ENCODE peak calls at places on chromosome 6, in ten cellular contexts. One of them, this sample, is unnamed.

GRCh38 chr6:134240664-134241431 is 77.1 kb downstream of the SGK1 start:
- DNase-seq in activated CD4-positive, alpha-beta T cell treated with anti-CD3 and anti-CD28 coated beads for 24 hours: peak
- DNase-seq in stimulated activated CD4-positive, alpha-beta T cell treated with anti-CD3 and anti-CD28 coated beads, Interleukin-12 subunit alpha, Interleukin-12 subunit beta, amount 100 ng/mL, for 4 hours: peak
- DNase-seq in NCI-H460: no peak
- DNase-seq in mesenchymal stem cell: no peak
- DNase-seq in kidney epithelial cell: no peak
- DNase-seq in amygdala: no peak
- DNase-seq in glutamatergic neuron: no peak
- DNase-seq in GM13976: no peak
- DNase-seq in esophagus squamous epithelium: peak
- DNase-seq in this sample: peak

GRCh38 chr6:3752538-3753227 is 1.2 kb upstream of the PXDC1 start:
- DNase-seq in amygdala: no peak
- DNase-seq in glutamatergic neuron: no peak
- DNase-seq in kidney epithelial cell: no peak
- DNase-seq in activated CD4-positive, alpha-beta T cell treated with anti-CD3 and anti-CD28 coated beads for 24 hours: no peak
- DNase-seq in esophagus squamous epithelium: no peak
- DNase-seq in NCI-H460: no peak
- DNase-seq in GM13976: no peak
- DNase-seq in mesenchymal stem cell: no peak
- DNase-seq in stimulated activated CD4-positive, alpha-beta T cell treated with anti-CD3 and anti-CD28 coated beads, Interleukin-12 subunit alpha, Interleukin-12 subunit beta, amount 100 ng/mL, for 4 hours: no peak
- DNase-seq in this sample: no peak

GRCh38 chr6:7052441-7052936 is 55.3 kb upstream of the RREB1 start:
- DNase-seq in activated CD4-positive, alpha-beta T cell treated with anti-CD3 and anti-CD28 coated beads for 24 hours: no peak
- DNase-seq in esophagus squamous epithelium: no peak
- DNase-seq in stimulated activated CD4-positive, alpha-beta T cell treated with anti-CD3 and anti-CD28 coated beads, Interleukin-12 subunit alpha, Interleukin-12 subunit beta, amount 100 ng/mL, for 4 hours: peak
- DNase-seq in kidney epithelial cell: peak
- DNase-seq in GM13976: peak
- DNase-seq in mesenchymal stem cell: peak
- DNase-seq in amygdala: no peak
- DNase-seq in glutamatergic neuron: peak
- DNase-seq in NCI-H460: no peak
- DNase-seq in this sample: peak

GRCh38 chr6:42138630-42139619 is 3.5 kb downstream of the C6orf132 start:
- DNase-seq in amygdala: no peak
- DNase-seq in mesenchymal stem cell: peak
- DNase-seq in glutamatergic neuron: no peak
- DNase-seq in NCI-H460: no peak
- DNase-seq in activated CD4-positive, alpha-beta T cell treated with anti-CD3 and anti-CD28 coated beads for 24 hours: no peak
- DNase-seq in kidney epithelial cell: no peak
- DNase-seq in stimulated activated CD4-positive, alpha-beta T cell treated with anti-CD3 and anti-CD28 coated beads, Interleukin-12 subunit alpha, Interleukin-12 subunit beta, amount 100 ng/mL, for 4 hours: no peak
- DNase-seq in esophagus squamous epithelium: no peak
- DNase-seq in GM13976: no peak
- DNase-seq in this sample: no peak

GRCh38 chr6:170164271-170164900 is 126.5 kb downstream of the DLL1 start:
- DNase-seq in NCI-H460: no peak
- DNase-seq in kidney epithelial cell: no peak
- DNase-seq in mesenchymal stem cell: no peak
- DNase-seq in GM13976: no peak
- DNase-seq in esophagus squamous epithelium: no peak
- DNase-seq in activated CD4-positive, alpha-beta T cell treated with anti-CD3 and anti-CD28 coated beads for 24 hours: no peak
- DNase-seq in stimulated activated CD4-positive, alpha-beta T cell treated with anti-CD3 and anti-CD28 coated beads, Interleukin-12 subunit alpha, Interleukin-12 subunit beta, amount 100 ng/mL, for 4 hours: no peak
- DNase-seq in glutamatergic neuron: no peak
- DNase-seq in amygdala: no peak
- DNase-seq in this sample: no peak

GRCh38 chr6:169791721-169792131 is 40.3 kb downstream of the ERMARD start:
- DNase-seq in stimulated activated CD4-positive, alpha-beta T cell treated with anti-CD3 and anti-CD28 coated beads, Interleukin-12 subunit alpha, Interleukin-12 subunit beta, amount 100 ng/mL, for 4 hours: no peak
- DNase-seq in mesenchymal stem cell: no peak
- DNase-seq in kidney epithelial cell: no peak
- DNase-seq in NCI-H460: no peak
- DNase-seq in glutamatergic neuron: no peak
- DNase-seq in esophagus squamous epithelium: no peak
- DNase-seq in GM13976: no peak
- DNase-seq in amygdala: no peak
- DNase-seq in activated CD4-positive, alpha-beta T cell treated with anti-CD3 and anti-CD28 coated beads for 24 hours: no peak
- DNase-seq in this sample: no peak

GRCh38 chr6:136696238-136696637 is 96.0 kb downstream of the MAP3K5 start:
- DNase-seq in activated CD4-positive, alpha-beta T cell treated with anti-CD3 and anti-CD28 coated beads for 24 hours: no peak
- DNase-seq in GM13976: no peak
- DNase-seq in amygdala: no peak
- DNase-seq in esophagus squamous epithelium: no peak
- DNase-seq in glutamatergic neuron: no peak
- DNase-seq in kidney epithelial cell: no peak
- DNase-seq in NCI-H460: no peak
- DNase-seq in stimulated activated CD4-positive, alpha-beta T cell treated with anti-CD3 and anti-CD28 coated beads, Interleukin-12 subunit alpha, Interleukin-12 subunit beta, amount 100 ng/mL, for 4 hours: no peak
- DNase-seq in mesenchymal stem cell: peak
- DNase-seq in this sample: no peak

GRCh38 chr6:81895511-81896185 is 143.2 kb upstream of the TENT5A start:
- DNase-seq in amygdala: no peak
- DNase-seq in GM13976: no peak
- DNase-seq in stimulated activated CD4-positive, alpha-beta T cell treated with anti-CD3 and anti-CD28 coated beads, Interleukin-12 subunit alpha, Interleukin-12 subunit beta, amount 100 ng/mL, for 4 hours: no peak
- DNase-seq in glutamatergic neuron: no peak
- DNase-seq in kidney epithelial cell: peak
- DNase-seq in mesenchymal stem cell: peak
- DNase-seq in NCI-H460: no peak
- DNase-seq in activated CD4-positive, alpha-beta T cell treated with anti-CD3 and anti-CD28 coated beads for 24 hours: no peak
- DNase-seq in esophagus squamous epithelium: no peak
- DNase-seq in this sample: no peak

GRCh38 chr6:108961077-108961476 is 112.9 kb downstream of the ARMC2 start:
- DNase-seq in stimulated activated CD4-positive, alpha-beta T cell treated with anti-CD3 and anti-CD28 coated beads, Interleukin-12 subunit alpha, Interleukin-12 subunit beta, amount 100 ng/mL, for 4 hours: no peak
- DNase-seq in kidney epithelial cell: no peak
- DNase-seq in glutamatergic neuron: no peak
- DNase-seq in activated CD4-positive, alpha-beta T cell treated with anti-CD3 and anti-CD28 coated beads for 24 hours: no peak
- DNase-seq in mesenchymal stem cell: no peak
- DNase-seq in NCI-H460: no peak
- DNase-seq in amygdala: no peak
- DNase-seq in esophagus squamous epithelium: no peak
- DNase-seq in GM13976: no peak
- DNase-seq in this sample: no peak

GRCh38 chr6:87241304-87241703 is 81.1 kb upstream of the SMIM8 start:
- DNase-seq in stimulated activated CD4-positive, alpha-beta T cell treated with anti-CD3 and anti-CD28 coated beads, Interleukin-12 subunit alpha, Interleukin-12 subunit beta, amount 100 ng/mL, for 4 hours: no peak
- DNase-seq in activated CD4-positive, alpha-beta T cell treated with anti-CD3 and anti-CD28 coated beads for 24 hours: no peak
- DNase-seq in esophagus squamous epithelium: no peak
- DNase-seq in mesenchymal stem cell: no peak
- DNase-seq in amygdala: no peak
- DNase-seq in NCI-H460: no peak
- DNase-seq in glutamatergic neuron: no peak
- DNase-seq in GM13976: no peak
- DNase-seq in kidney epithelial cell: no peak
- DNase-seq in this sample: no peak

GRCh38 chr6:125835221-125835744 is 44.5 kb downstream of the NCOA7 start:
- DNase-seq in GM13976: no peak
- DNase-seq in NCI-H460: no peak
- DNase-seq in activated CD4-positive, alpha-beta T cell treated with anti-CD3 and anti-CD28 coated beads for 24 hours: no peak
- DNase-seq in mesenchymal stem cell: peak
- DNase-seq in stimulated activated CD4-positive, alpha-beta T cell treated with anti-CD3 and anti-CD28 coated beads, Interleukin-12 subunit alpha, Interleukin-12 subunit beta, amount 100 ng/mL, for 4 hours: no peak
- DNase-seq in glutamatergic neuron: no peak
- DNase-seq in kidney epithelial cell: no peak
- DNase-seq in amygdala: no peak
- DNase-seq in esophagus squamous epithelium: no peak
- DNase-seq in this sample: no peak

GRCh38 chr6:63066053-63066704 is 145.1 kb upstream of the FKBP1C start:
- DNase-seq in glutamatergic neuron: no peak
- DNase-seq in amygdala: no peak
- DNase-seq in GM13976: peak
- DNase-seq in stimulated activated CD4-positive, alpha-beta T cell treated with anti-CD3 and anti-CD28 coated beads, Interleukin-12 subunit alpha, Interleukin-12 subunit beta, amount 100 ng/mL, for 4 hours: no peak
- DNase-seq in esophagus squamous epithelium: no peak
- DNase-seq in kidney epithelial cell: no peak
- DNase-seq in mesenchymal stem cell: peak
- DNase-seq in activated CD4-positive, alpha-beta T cell treated with anti-CD3 and anti-CD28 coated beads for 24 hours: no peak
- DNase-seq in NCI-H460: peak
- DNase-seq in this sample: no peak

GRCh38 chr6:30092852-30093543 is 17.4 kb upstream of the RNF39 start:
- DNase-seq in stimulated activated CD4-positive, alpha-beta T cell treated with anti-CD3 and anti-CD28 coated beads, Interleukin-12 subunit alpha, Interleukin-12 subunit beta, amount 100 ng/mL, for 4 hours: no peak
- DNase-seq in glutamatergic neuron: no peak
- DNase-seq in activated CD4-positive, alpha-beta T cell treated with anti-CD3 and anti-CD28 coated beads for 24 hours: no peak
- DNase-seq in GM13976: no peak
- DNase-seq in NCI-H460: no peak
- DNase-seq in kidney epithelial cell: no peak
- DNase-seq in esophagus squamous epithelium: no peak
- DNase-seq in mesenchymal stem cell: no peak
- DNase-seq in amygdala: no peak
- DNase-seq in this sample: no peak

GRCh38 chr6:39880521-39881048 is 53.7 kb downstream of the MOCS1 start:
- DNase-seq in kidney epithelial cell: no peak
- DNase-seq in glutamatergic neuron: no peak
- DNase-seq in NCI-H460: no peak
- DNase-seq in esophagus squamous epithelium: no peak
- DNase-seq in stimulated activated CD4-positive, alpha-beta T cell treated with anti-CD3 and anti-CD28 coated beads, Interleukin-12 subunit alpha, Interleukin-12 subunit beta, amount 100 ng/mL, for 4 hours: no peak
- DNase-seq in GM13976: no peak
- DNase-seq in amygdala: no peak
- DNase-seq in mesenchymal stem cell: no peak
- DNase-seq in activated CD4-positive, alpha-beta T cell treated with anti-CD3 and anti-CD28 coated beads for 24 hours: no peak
- DNase-seq in this sample: no peak

GRCh38 chr6:27295301-27296079 is 16.6 kb downstream of the POM121L2 start:
- DNase-seq in amygdala: no peak
- DNase-seq in mesenchymal stem cell: peak
- DNase-seq in glutamatergic neuron: no peak
- DNase-seq in kidney epithelial cell: no peak
- DNase-seq in activated CD4-positive, alpha-beta T cell treated with anti-CD3 and anti-CD28 coated beads for 24 hours: no peak
- DNase-seq in esophagus squamous epithelium: no peak
- DNase-seq in GM13976: no peak
- DNase-seq in NCI-H460: peak
- DNase-seq in stimulated activated CD4-positive, alpha-beta T cell treated with anti-CD3 and anti-CD28 coated beads, Interleukin-12 subunit alpha, Interleukin-12 subunit beta, amount 100 ng/mL, for 4 hours: no peak
- DNase-seq in this sample: no peak

GRCh38 chr6:138241893-138242292 is 23.6 kb upstream of the PBOV1 start:
- DNase-seq in amygdala: no peak
- DNase-seq in NCI-H460: no peak
- DNase-seq in esophagus squamous epithelium: no peak
- DNase-seq in glutamatergic neuron: no peak
- DNase-seq in mesenchymal stem cell: no peak
- DNase-seq in GM13976: no peak
- DNase-seq in activated CD4-positive, alpha-beta T cell treated with anti-CD3 and anti-CD28 coated beads for 24 hours: no peak
- DNase-seq in stimulated activated CD4-positive, alpha-beta T cell treated with anti-CD3 and anti-CD28 coated beads, Interleukin-12 subunit alpha, Interleukin-12 subunit beta, amount 100 ng/mL, for 4 hours: no peak
- DNase-seq in kidney epithelial cell: no peak
- DNase-seq in this sample: no peak

GRCh38 chr6:118297821-118298220 is 250.3 kb upstream of the PLN start:
- DNase-seq in glutamatergic neuron: no peak
- DNase-seq in amygdala: no peak
- DNase-seq in stimulated activated CD4-positive, alpha-beta T cell treated with anti-CD3 and anti-CD28 coated beads, Interleukin-12 subunit alpha, Interleukin-12 subunit beta, amount 100 ng/mL, for 4 hours: no peak
- DNase-seq in GM13976: no peak
- DNase-seq in activated CD4-positive, alpha-beta T cell treated with anti-CD3 and anti-CD28 coated beads for 24 hours: no peak
- DNase-seq in NCI-H460: no peak
- DNase-seq in kidney epithelial cell: no peak
- DNase-seq in esophagus squamous epithelium: no peak
- DNase-seq in mesenchymal stem cell: no peak
- DNase-seq in this sample: no peak

GRCh38 chr6:72787521-72788031 is 165.7 kb downstream of the KCNQ5 start:
- DNase-seq in kidney epithelial cell: peak
- DNase-seq in mesenchymal stem cell: peak
- DNase-seq in glutamatergic neuron: no peak
- DNase-seq in esophagus squamous epithelium: no peak
- DNase-seq in GM13976: no peak
- DNase-seq in amygdala: no peak
- DNase-seq in activated CD4-positive, alpha-beta T cell treated with anti-CD3 and anti-CD28 coated beads for 24 hours: no peak
- DNase-seq in stimulated activated CD4-positive, alpha-beta T cell treated with anti-CD3 and anti-CD28 coated beads, Interleukin-12 subunit alpha, Interleukin-12 subunit beta, amount 100 ng/mL, for 4 hours: no peak
- DNase-seq in NCI-H460: no peak
- DNase-seq in this sample: no peak

GRCh38 chr6:140915001-140915950 is 1217.4 kb upstream of the GJE1 start:
- DNase-seq in glutamatergic neuron: no peak
- DNase-seq in GM13976: no peak
- DNase-seq in stimulated activated CD4-positive, alpha-beta T cell treated with anti-CD3 and anti-CD28 coated beads, Interleukin-12 subunit alpha, Interleukin-12 subunit beta, amount 100 ng/mL, for 4 hours: no peak
- DNase-seq in amygdala: no peak
- DNase-seq in activated CD4-positive, alpha-beta T cell treated with anti-CD3 and anti-CD28 coated beads for 24 hours: no peak
- DNase-seq in esophagus squamous epithelium: no peak
- DNase-seq in NCI-H460: no peak
- DNase-seq in kidney epithelial cell: no peak
- DNase-seq in mesenchymal stem cell: no peak
- DNase-seq in this sample: no peak

GRCh38 chr6:38387994-38388393 is 251.7 kb downstream of the BTBD9 start:
- DNase-seq in activated CD4-positive, alpha-beta T cell treated with anti-CD3 and anti-CD28 coated beads for 24 hours: no peak
- DNase-seq in esophagus squamous epithelium: no peak
- DNase-seq in glutamatergic neuron: no peak
- DNase-seq in kidney epithelial cell: no peak
- DNase-seq in amygdala: no peak
- DNase-seq in stimulated activated CD4-positive, alpha-beta T cell treated with anti-CD3 and anti-CD28 coated beads, Interleukin-12 subunit alpha, Interleukin-12 subunit beta, amount 100 ng/mL, for 4 hours: no peak
- DNase-seq in GM13976: no peak
- DNase-seq in NCI-H460: no peak
- DNase-seq in mesenchymal stem cell: no peak
- DNase-seq in this sample: no peak

GRCh38 chr6:217048-217659 is 75.1 kb upstream of the DUSP22 start:
- DNase-seq in mesenchymal stem cell: no peak
- DNase-seq in esophagus squamous epithelium: no peak
- DNase-seq in activated CD4-positive, alpha-beta T cell treated with anti-CD3 and anti-CD28 coated beads for 24 hours: peak
- DNase-seq in amygdala: no peak
- DNase-seq in GM13976: no peak
- DNase-seq in kidney epithelial cell: no peak
- DNase-seq in NCI-H460: no peak
- DNase-seq in stimulated activated CD4-positive, alpha-beta T cell treated with anti-CD3 and anti-CD28 coated beads, Interleukin-12 subunit alpha, Interleukin-12 subunit beta, amount 100 ng/mL, for 4 hours: peak
- DNase-seq in glutamatergic neuron: peak
- DNase-seq in this sample: no peak

GRCh38 chr6:26202201-26202611 is 115.0 kb downstream of the HFE start:
- DNase-seq in kidney epithelial cell: no peak
- DNase-seq in mesenchymal stem cell: no peak
- DNase-seq in esophagus squamous epithelium: no peak
- DNase-seq in NCI-H460: no peak
- DNase-seq in amygdala: no peak
- DNase-seq in glutamatergic neuron: no peak
- DNase-seq in activated CD4-positive, alpha-beta T cell treated with anti-CD3 and anti-CD28 coated beads for 24 hours: no peak
- DNase-seq in stimulated activated CD4-positive, alpha-beta T cell treated with anti-CD3 and anti-CD28 coated beads, Interleukin-12 subunit alpha, Interleukin-12 subunit beta, amount 100 ng/mL, for 4 hours: no peak
- DNase-seq in GM13976: no peak
- DNase-seq in this sample: no peak

GRCh38 chr6:33384581-33385020 is 7.0 kb upstream of the KIFC1 start:
- DNase-seq in glutamatergic neuron: peak
- DNase-seq in GM13976: no peak
- DNase-seq in amygdala: no peak
- DNase-seq in activated CD4-positive, alpha-beta T cell treated with anti-CD3 and anti-CD28 coated beads for 24 hours: no peak
- DNase-seq in stimulated activated CD4-positive, alpha-beta T cell treated with anti-CD3 and anti-CD28 coated beads, Interleukin-12 subunit alpha, Interleukin-12 subunit beta, amount 100 ng/mL, for 4 hours: no peak
- DNase-seq in esophagus squamous epithelium: no peak
- DNase-seq in mesenchymal stem cell: peak
- DNase-seq in kidney epithelial cell: no peak
- DNase-seq in NCI-H460: peak
- DNase-seq in this sample: no peak

GRCh38 chr6:125753218-125753936 is 3.9 kb downstream of the HEY2 start:
- DNase-seq in activated CD4-positive, alpha-beta T cell treated with anti-CD3 and anti-CD28 coated beads for 24 hours: no peak
- DNase-seq in esophagus squamous epithelium: no peak
- DNase-seq in mesenchymal stem cell: peak
- DNase-seq in NCI-H460: no peak
- DNase-seq in amygdala: no peak
- DNase-seq in glutamatergic neuron: no peak
- DNase-seq in kidney epithelial cell: no peak
- DNase-seq in stimulated activated CD4-positive, alpha-beta T cell treated with anti-CD3 and anti-CD28 coated beads, Interleukin-12 subunit alpha, Interleukin-12 subunit beta, amount 100 ng/mL, for 4 hours: no peak
- DNase-seq in GM13976: no peak
- DNase-seq in this sample: no peak

GRCh38 chr6:122049341-122049740 is 350.1 kb upstream of the HSF2 start:
- DNase-seq in GM13976: no peak
- DNase-seq in kidney epithelial cell: no peak
- DNase-seq in NCI-H460: no peak
- DNase-seq in mesenchymal stem cell: peak
- DNase-seq in amygdala: no peak
- DNase-seq in stimulated activated CD4-positive, alpha-beta T cell treated with anti-CD3 and anti-CD28 coated beads, Interleukin-12 subunit alpha, Interleukin-12 subunit beta, amount 100 ng/mL, for 4 hours: no peak
- DNase-seq in esophagus squamous epithelium: no peak
- DNase-seq in activated CD4-positive, alpha-beta T cell treated with anti-CD3 and anti-CD28 coated beads for 24 hours: no peak
- DNase-seq in glutamatergic neuron: no peak
- DNase-seq in this sample: peak

GRCh38 chr6:155412335-155412734 is 43.3 kb downstream of the NOX3 start:
- DNase-seq in GM13976: no peak
- DNase-seq in NCI-H460: no peak
- DNase-seq in kidney epithelial cell: no peak
- DNase-seq in esophagus squamous epithelium: no peak
- DNase-seq in glutamatergic neuron: no peak
- DNase-seq in mesenchymal stem cell: peak
- DNase-seq in stimulated activated CD4-positive, alpha-beta T cell treated with anti-CD3 and anti-CD28 coated beads, Interleukin-12 subunit alpha, Interleukin-12 subunit beta, amount 100 ng/mL, for 4 hours: no peak
- DNase-seq in amygdala: no peak
- DNase-seq in activated CD4-positive, alpha-beta T cell treated with anti-CD3 and anti-CD28 coated beads for 24 hours: no peak
- DNase-seq in this sample: no peak

GRCh38 chr6:90149280-90149679 is 147.4 kb downstream of the BACH2 start:
- DNase-seq in activated CD4-positive, alpha-beta T cell treated with anti-CD3 and anti-CD28 coated beads for 24 hours: no peak
- DNase-seq in kidney epithelial cell: no peak
- DNase-seq in amygdala: no peak
- DNase-seq in esophagus squamous epithelium: no peak
- DNase-seq in NCI-H460: no peak
- DNase-seq in stimulated activated CD4-positive, alpha-beta T cell treated with anti-CD3 and anti-CD28 coated beads, Interleukin-12 subunit alpha, Interleukin-12 subunit beta, amount 100 ng/mL, for 4 hours: no peak
- DNase-seq in GM13976: no peak
- DNase-seq in glutamatergic neuron: no peak
- DNase-seq in mesenchymal stem cell: no peak
- DNase-seq in this sample: no peak

GRCh38 chr6:26552640-26553189 is 14.5 kb downstream of the HMGN4 start:
- DNase-seq in kidney epithelial cell: no peak
- DNase-seq in mesenchymal stem cell: no peak
- DNase-seq in glutamatergic neuron: no peak
- DNase-seq in GM13976: no peak
- DNase-seq in esophagus squamous epithelium: no peak
- DNase-seq in stimulated activated CD4-positive, alpha-beta T cell treated with anti-CD3 and anti-CD28 coated beads, Interleukin-12 subunit alpha, Interleukin-12 subunit beta, amount 100 ng/mL, for 4 hours: no peak
- DNase-seq in activated CD4-positive, alpha-beta T cell treated with anti-CD3 and anti-CD28 coated beads for 24 hours: no peak
- DNase-seq in NCI-H460: no peak
- DNase-seq in amygdala: no peak
- DNase-seq in this sample: no peak

This sample was measured in left ventricle myocardium inferior.